ENCODE peak calls at places on chromosomes 2 and 18, in seven cellular contexts. F is CD4-positive, CD25-positive, alpha-beta regulatory T cell; A is body of pancreas; X is pancreas; T is transverse colon; W is kidney; G is colonic mucosa. V is an unnamed sample. For H3K4me1, the result is how much of the 10 kb centered on the place peaks cover.

GRCh38 chr2:8803658-8804379 is 33.6 kb downstream of the KIDINS220 start:
- DNase-seq in T (peak), X (peak), W (no peak), G (peak), A (peak), F (peak), V (no peak)

GRCh38 chr18:32138332-32138731 is 46.7 kb downstream of the RNF138 start:
- DNase-seq in F (no peak), X (no peak), G (no peak), A (no peak), W (no peak), T (no peak), V (no peak)

GRCh38 chr2:145060876-145061275 is 541.0 kb upstream of the ZEB2 start:
- DNase-seq in G (no peak), T (no peak), F (no peak), X (no peak), A (no peak), W (no peak), V (no peak)

GRCh38 chr18:50276452-50276851 is 4.9 kb downstream of the MBD1 start:
- DNase-seq in A (no peak), W (no peak), T (no peak), F (no peak), G (no peak), X (no peak), V (no peak)

GRCh38 chr18:73777356-73778051 is 370.1 kb downstream of the FBXO15 start:
- DNase-seq in A (no peak), T (no peak), F (no peak), W (no peak), G (no peak), X (no peak), V (no peak)

GRCh38 chr18:76495435-76496199 is 575 bp upstream of the ZNF516 start:
- DNase-seq in X (no peak), W (no peak), A (no peak), F (peak), G (peak), T (peak), V (peak)

GRCh38 chr2:82316573-82317371 is 2012.2 kb upstream of the LRRTM1 start:
- DNase-seq in A (no peak), W (no peak), T (no peak), G (no peak), F (no peak), X (no peak), V (no peak)

GRCh38 chr18:74631242-74632087 is 33.8 kb downstream of the ZNF407 start:
- DNase-seq in G (no peak), T (no peak), F (peak), W (no peak), X (no peak), A (no peak), V (no peak)

GRCh38 chr2:134782792-134783191 is 55.6 kb upstream of the ACMSD start:
- DNase-seq in X (no peak), T (no peak), G (no peak), F (peak), W (no peak), A (no peak), V (peak)

GRCh38 chr2:129888896-129889295 is 90.6 kb upstream of the RAB6C start:
- DNase-seq in G (no peak), W (no peak), X (no peak), F (no peak), T (no peak), A (no peak), V (no peak)

GRCh38 chr2:152790883-152791282 is 72.5 kb downstream of the ARL6IP6 start:
- DNase-seq in X (no peak), F (no peak), W (no peak), T (no peak), G (no peak), A (no peak), V (no peak)

GRCh38 chr2:70367722-70368323 is 66.0 kb upstream of the FAM136A start:
- DNase-seq in T (peak), A (peak), F (no peak), X (peak), W (no peak), G (peak), V (peak)

GRCh38 chr2:17303054-17303453 is 215.2 kb downstream of the RAD51AP2 start:
- DNase-seq in T (no peak), X (no peak), F (no peak), A (no peak), W (no peak), G (no peak), V (no peak)

GRCh38 chr18:46320928-46321855 is 217.0 kb downstream of the HAUS1 start:
- DNase-seq in X (no peak), T (no peak), G (no peak), A (no peak), F (no peak), W (no peak), V (no peak)
- H3K4me1 ChIP-seq in X (under half), T (under half), G (under half), A (under half), F (under half), W (under half), V (under half)

DNA sequence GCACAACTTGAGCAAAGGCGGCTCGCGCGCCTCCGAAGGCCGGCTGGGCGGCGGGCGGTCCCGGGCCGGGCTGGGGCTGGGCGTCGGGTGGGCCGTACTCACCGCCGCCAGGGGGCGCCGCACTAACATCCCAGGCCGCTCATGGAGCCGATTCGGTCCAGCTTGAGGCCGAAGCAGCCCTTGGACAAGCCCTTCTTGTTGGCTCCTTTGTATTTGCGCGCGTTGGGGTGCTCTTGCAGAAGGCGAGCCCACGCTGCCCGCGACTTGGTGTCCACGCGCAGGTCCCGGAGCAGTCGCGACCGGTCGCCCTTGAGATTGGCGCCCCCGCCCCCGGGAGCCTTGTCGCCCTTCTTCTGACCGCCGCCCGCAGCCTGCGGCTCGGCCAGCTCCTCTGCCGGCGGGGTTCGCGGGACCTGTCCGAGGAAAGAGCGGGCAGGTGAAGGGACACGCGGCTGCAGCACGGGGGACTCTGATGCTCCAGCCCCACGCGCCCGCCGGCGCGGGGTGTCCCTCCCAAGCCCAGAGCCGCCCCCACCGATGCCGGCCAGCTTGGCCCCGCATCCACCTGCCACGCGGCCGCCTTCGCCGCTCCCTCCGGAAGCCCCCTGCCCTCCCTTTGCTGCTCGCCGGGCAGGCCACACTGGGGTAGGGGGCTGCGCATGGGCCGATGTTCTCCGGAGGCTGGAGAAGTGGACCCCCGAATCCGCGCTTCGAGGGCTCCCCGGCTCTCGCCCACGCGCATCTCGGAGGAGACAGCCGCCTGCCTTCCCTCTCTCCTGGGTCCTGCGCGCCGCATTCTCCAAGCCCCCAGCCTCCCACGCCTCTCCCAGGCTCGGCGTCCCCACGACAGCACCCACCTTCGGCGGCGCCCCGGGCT is 655 bp downstream of the NPPC start:
- DNase-seq in A (peak), F (peak), G (peak), W (peak), X (peak), T (peak), V (peak)
- H3K4me3 ChIP-seq in A (peak), F (no peak), G (peak), W (peak), X (peak), T (peak), V (peak)

GRCh38 chr2:35314049-35314448 is 1041.5 kb upstream of the CRIM1 start:
- DNase-seq in X (no peak), A (no peak), W (no peak), G (no peak), T (no peak), F (no peak), V (no peak)
- H3K4me1 ChIP-seq in X (under half), A (under half), W (under half), G (under half), T (under half), F (under half), V (under half)

DNA sequence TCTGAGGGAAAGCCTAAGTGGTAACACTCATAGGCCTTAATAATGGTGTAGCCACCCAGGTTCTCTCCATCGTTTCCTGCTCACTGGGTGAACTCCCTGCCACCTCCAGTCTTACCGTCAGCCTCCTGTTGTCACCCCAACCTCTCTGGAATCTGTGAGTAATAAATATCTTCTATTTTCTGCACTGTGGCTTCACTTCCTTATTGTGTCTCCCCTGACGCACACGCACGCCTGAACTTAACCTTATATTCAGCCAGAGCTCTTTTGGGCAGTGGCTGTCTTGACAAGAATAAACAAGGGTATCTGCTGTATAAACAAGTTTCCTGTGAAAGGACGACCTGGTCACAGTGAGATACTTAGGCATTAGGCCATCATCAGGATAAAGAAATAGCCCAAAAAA is 467.2 kb downstream of the SPAG16 start:
- DNase-seq in G (no peak), T (no peak), A (no peak), F (no peak), W (no peak), X (no peak), V (no peak)
- H3K4me3 ChIP-seq in G (no peak), T (no peak), A (no peak), F (no peak), W (no peak), X (no peak), V (no peak)